ENCODE peak calls at places on chromosomes 3 and 15, in nine cellular contexts. L, T, V, M, U, H, G, E and N are unnamed samples.

GRCh38 chr15:43095708-43096347 is 10.0 kb downstream of the UBR1 start:
- DNase-seq in U (no peak), L (no peak), E (no peak), V (no peak), M (no peak), T (no peak), H (no peak), G (no peak), N (no peak)

GRCh38 chr3:38038447-38038911 is 529 bp upstream of the DLEC1 start:
- DNase-seq in G (no peak), L (no peak), E (no peak), U (no peak), H (no peak), T (no peak), V (no peak), M (no peak), N (no peak)

GRCh38 chr3:52091566-52092290 is 35.4 kb upstream of the DUSP7 start:
- DNase-seq in U (no peak), M (no peak), T (peak), G (no peak), H (peak), E (peak), V (no peak), L (peak), N (no peak)

GRCh38 chr3:14170569-14171159 is 7.7 kb downstream of the XPC start:
- DNase-seq in T (no peak), H (peak), E (no peak), V (no peak), G (peak), L (no peak), U (no peak), M (no peak), N (no peak)

GRCh38 chr3:142977399-142977728 is 13.9 kb upstream of the PAQR9 start:
- DNase-seq in U (no peak), T (no peak), E (no peak), M (no peak), V (no peak), H (peak), G (no peak), L (no peak), N (no peak)

GRCh38 chr3:169764453-169765280 is at the start of gene TERC:
- DNase-seq in L (peak), M (peak), T (peak), U (peak), G (peak), E (peak), V (peak), H (peak), N (peak)

GRCh38 chr3:79351693-79352092 is 416.1 kb downstream of the ROBO1 start:
- DNase-seq in U (no peak), T (no peak), H (no peak), L (no peak), G (no peak), M (no peak), E (no peak), V (no peak), N (no peak)

GRCh38 chr3:187669675-187670504 is at the start of gene SST:
- DNase-seq in V (peak), G (peak), T (peak), L (no peak), E (peak), H (no peak), U (peak), M (no peak), N (no peak)